ENCODE peak calls at places on chromosomes 3 and 15, in nine cellular contexts. F is suprapubic skin; H is cardiac muscle cell; J is NAMALWA; I is bronchial epithelial cell; W is iris pigment epithelial cell; G is activated naive CD4-positive, alpha-beta T cell; D is progenitor cell of endocrine pancreas; T is HL-60. E is an unnamed sample.

GRCh38 chr3:196988241-196989029 is 19.8 kb upstream of the PIGZ start:
- DNase-seq in F (peak), H (peak), J (no peak), I (peak), W (no peak), G (no peak), D (no peak), T (no peak), E (peak)

GRCh38 chr3:39433642-39434041 is 27.1 kb downstream of the RPSA start:
- DNase-seq in F (no peak), H (no peak), J (no peak), I (no peak), W (peak), G (no peak), D (no peak), T (no peak), E (no peak)

GRCh38 chr15:68396068-68396467 is 35.9 kb downstream of the ITGA11 start:
- DNase-seq in F (no peak), H (no peak), J (no peak), I (no peak), W (no peak), G (no peak), D (no peak), T (no peak), E (no peak)

GRCh38 chr3:101936419-101937331 is 87.4 kb downstream of the NFKBIZ start:
- DNase-seq in F (no peak), H (no peak), J (peak), I (peak), W (peak), G (no peak), D (no peak), T (peak), E (no peak)

GRCh38 chr3:45092132-45093031 is 53.8 kb downstream of the CDCP1 start:
- DNase-seq in F (no peak), H (no peak), J (no peak), I (peak), W (peak), G (no peak), D (no peak), T (no peak), E (no peak)

GRCh38 chr3:125236331-125236903 is 23.9 kb upstream of the SLC12A8 start:
- DNase-seq in F (no peak), H (peak), J (no peak), I (no peak), W (peak), G (no peak), D (no peak), T (no peak), E (no peak)

GRCh38 chr3:132164469-132165092 is 129.8 kb upstream of the CPNE4 start:
- DNase-seq in F (no peak), H (no peak), J (no peak), I (peak), W (peak), G (no peak), D (no peak), T (no peak), E (no peak)

GRCh38 chr3:45871834-45872233 is 14.5 kb upstream of the CCR9 start:
- DNase-seq in F (no peak), H (no peak), J (no peak), I (no peak), W (no peak), G (no peak), D (no peak), T (no peak), E (no peak)

GRCh38 chr15:99100245-99101173 is 4.4 kb upstream of the SYNM start:
- DNase-seq in F (peak), H (peak), J (peak), I (peak), W (peak), G (peak), D (peak), T (peak), E (peak)

GRCh38 chr15:48202068-48202467 is 4.0 kb upstream of the SLC12A1 start:
- DNase-seq in F (no peak), H (no peak), J (no peak), I (no peak), W (no peak), G (no peak), D (no peak), T (no peak), E (no peak)

GRCh38 chr3:194089357-194090177 is 46.4 kb upstream of the HES1 start:
- DNase-seq in F (peak), H (no peak), J (no peak), I (peak), W (peak), G (no peak), D (no peak), T (peak), E (peak)

GRCh38 chr3:123084192-123084591 is 17.4 kb downstream of the PDIA5 start:
- DNase-seq in F (no peak), H (peak), J (no peak), I (no peak), W (no peak), G (no peak), D (no peak), T (no peak), E (no peak)

GRCh38 chr3:138477801-138478200 is 43.4 kb downstream of the ESYT3 start:
- DNase-seq in F (no peak), H (no peak), J (no peak), I (peak), W (no peak), G (no peak), D (no peak), T (no peak), E (no peak)

GRCh38 chr3:53490131-53490474 is 4.3 kb upstream of the CACNA1D start:
- DNase-seq in F (no peak), H (no peak), J (no peak), I (no peak), W (no peak), G (no peak), D (no peak), T (no peak), E (no peak)

GRCh38 chr3:172357850-172358754 is 90.2 kb downstream of the GHSR start:
- DNase-seq in F (no peak), H (no peak), J (no peak), I (no peak), W (peak), G (no peak), D (no peak), T (no peak), E (no peak)

GRCh38 chr3:163490119-163490518 is 1588.2 kb downstream of the SI start:
- DNase-seq in F (no peak), H (peak), J (peak), I (peak), W (peak), G (no peak), D (no peak), T (peak), E (peak)

GRCh38 chr3:51371943-51372557 is 13.0 kb upstream of the MANF start:
- DNase-seq in F (peak), H (peak), J (peak), I (peak), W (peak), G (peak), D (peak), T (no peak), E (peak)

GRCh38 chr3:77420316-77420715 is 380.4 kb downstream of the ROBO2 start:
- DNase-seq in F (no peak), H (no peak), J (no peak), I (no peak), W (no peak), G (no peak), D (no peak), T (no peak), E (no peak)

GRCh38 chr15:77808581-77809198 is 176.0 kb upstream of the LINGO1 start:
- DNase-seq in F (no peak), H (no peak), J (no peak), I (no peak), W (no peak), G (no peak), D (no peak), T (no peak), E (no peak)

GRCh38 chr3:128271536-128272332 is 118.5 kb downstream of the EEFSEC start:
- DNase-seq in F (no peak), H (no peak), J (no peak), I (no peak), W (no peak), G (no peak), D (no peak), T (no peak), E (no peak)

GRCh38 chr15:31091531-31091930 is 10.0 kb downstream of the TRPM1 start:
- DNase-seq in F (no peak), H (no peak), J (no peak), I (no peak), W (peak), G (no peak), D (no peak), T (no peak), E (no peak)

GRCh38 chr3:58497074-58497473 is 5.2 kb downstream of the KCTD6 start:
- DNase-seq in F (no peak), H (no peak), J (no peak), I (no peak), W (peak), G (no peak), D (no peak), T (no peak), E (no peak)

GRCh38 chr15:70286110-70286806 is 188.5 kb upstream of the TLE3 start:
- DNase-seq in F (no peak), H (peak), J (no peak), I (no peak), W (no peak), G (no peak), D (no peak), T (no peak), E (no peak)

GRCh38 chr3:186517218-186517617 is 27.0 kb downstream of the CRYGS start:
- DNase-seq in F (no peak), H (no peak), J (no peak), I (no peak), W (no peak), G (no peak), D (no peak), T (no peak), E (no peak)

GRCh38 chr3:97967966-97968365 is 4.3 kb downstream of the RIOX2 start:
- DNase-seq in F (no peak), H (no peak), J (no peak), I (no peak), W (no peak), G (no peak), D (no peak), T (no peak), E (no peak)

GRCh38 chr3:75059120-75059519 is 444.7 kb upstream of the CNTN3 start:
- DNase-seq in F (no peak), H (no peak), J (no peak), I (peak), W (no peak), G (no peak), D (no peak), T (no peak), E (no peak)

GRCh38 chr3:149258298-149258697 is 36.7 kb upstream of the CP start:
- DNase-seq in F (no peak), H (peak), J (no peak), I (no peak), W (peak), G (no peak), D (no peak), T (no peak), E (no peak)

GRCh38 chr3:156323466-156323865 is 203.1 kb downstream of the KCNAB1 start:
- DNase-seq in F (no peak), H (no peak), J (no peak), I (peak), W (peak), G (no peak), D (no peak), T (peak), E (no peak)

GRCh38 chr3:15498461-15499214 is 22.9 kb downstream of the COLQ start:
- DNase-seq in F (peak), H (no peak), J (no peak), I (no peak), W (no peak), G (no peak), D (no peak), T (no peak), E (no peak)